ENCODE peak calls at places on chromosomes 11 and 22, in six cellular contexts. J is globus pallidus, K is MM.1S, C is occipital lobe, B is T-helper 9 cell, X is fibroblast of the conjunctiva. D is an unnamed sample.

GRCh38 chr11:116793476-116794096 is 1.9 kb upstream of the APOA5 start:
- DNase-seq in J (no peak), K (no peak), C (no peak), B (no peak), X (no peak), D (no peak)

GRCh38 chr11:35623708-35624168 is 5.5 kb downstream of the FJX1 start:
- DNase-seq in J (no peak), K (no peak), C (no peak), B (no peak), X (peak), D (no peak)

GRCh38 chr22:35400335-35400680 is 368 bp downstream of the MCM5 start:
- DNase-seq in J (no peak), K (peak), C (no peak), B (no peak), X (no peak), D (no peak)

GRCh38 chr11:45078236-45079074 is 68.0 kb upstream of the PRDM11 start:
- DNase-seq in J (no peak), K (no peak), C (peak), B (no peak), X (no peak), D (no peak)

GRCh38 chr22:23245799-23246136 is 65.5 kb downstream of the BCR start:
- DNase-seq in J (no peak), K (no peak), C (no peak), B (no peak), X (no peak), D (no peak)

GRCh38 chr11:60887531-60887930 is 18.9 kb downstream of the PRPF19 start:
- DNase-seq in J (peak), K (peak), C (no peak), B (no peak), X (no peak), D (no peak)

GRCh38 chr11:119504366-119504765 is 81.4 kb upstream of the THY1 start:
- DNase-seq in J (no peak), K (no peak), C (no peak), B (no peak), X (no peak), D (no peak)

GRCh38 chr11:17405232-17406005 is 17.0 kb upstream of the KCNJ11 start:
- DNase-seq in J (peak), K (peak), C (peak), B (no peak), X (peak), D (no peak)

GRCh38 chr22:39090426-39091064 is 6.5 kb upstream of the APOBEC3H start:
- DNase-seq in J (no peak), K (no peak), C (no peak), B (peak), X (no peak), D (no peak)

GRCh38 chr11:74493816-74494630 is 499 bp upstream of the LIPT2 start:
- DNase-seq in J (no peak), K (no peak), C (no peak), B (no peak), X (no peak), D (no peak)

GRCh38 chr22:27144345-27144744 is 487.0 kb downstream of the MIAT start:
- DNase-seq in J (no peak), K (no peak), C (no peak), B (no peak), X (no peak), D (no peak)

GRCh38 chr11:10655931-10656576 is 37.5 kb downstream of the IRAG1 start:
- DNase-seq in J (no peak), K (no peak), C (no peak), B (no peak), X (no peak), D (no peak)

GRCh38 chr22:46842606-46843005 is 80.2 kb downstream of the TBC1D22A start:
- DNase-seq in J (no peak), K (no peak), C (no peak), B (no peak), X (no peak), D (no peak)

GRCh38 chr22:26648011-26648497 is 9.3 kb upstream of the MIAT start:
- DNase-seq in J (no peak), K (peak), C (peak), B (peak), X (no peak), D (no peak)

GRCh38 chr11:128720522-128720985 is 26.7 kb downstream of the FLI1 start:
- DNase-seq in J (no peak), K (peak), C (no peak), B (no peak), X (no peak), D (no peak)

GRCh38 chr22:40932396-40932795 is 18.8 kb upstream of the RBX1 start:
- DNase-seq in J (no peak), K (no peak), C (no peak), B (no peak), X (no peak), D (no peak)

GRCh38 chr11:76669901-76670474 is 559 bp downstream of the LRRC32 start:
- DNase-seq in J (no peak), K (no peak), C (no peak), B (no peak), X (peak), D (no peak)

GRCh38 chr11:18111005-18111404 is 5.1 kb upstream of the SAAL1 start:
- DNase-seq in J (no peak), K (no peak), C (no peak), B (no peak), X (no peak), D (no peak)

GRCh38 chr11:18749681-18750319 is 23.8 kb upstream of the IGSF22 start:
- DNase-seq in J (no peak), K (no peak), C (peak), B (no peak), X (no peak), D (no peak)

GRCh38 chr22:20205964-20206708 is 55.3 kb upstream of the CCDC188 start:
- DNase-seq in J (peak), K (peak), C (peak), B (peak), X (peak), D (no peak)

GRCh38 chr22:42651134-42651533 is 1.9 kb upstream of the CYB5R3 start:
- DNase-seq in J (no peak), K (no peak), C (no peak), B (no peak), X (no peak), D (no peak)

GRCh38 chr11:70043482-70043881 is 34.6 kb upstream of the ANO1 start:
- DNase-seq in J (no peak), K (no peak), C (no peak), B (no peak), X (no peak), D (no peak)